ENCODE peak calls at places on chromosomes 11 and 22, in six cellular contexts. L is caudate nucleus, M is T-cell, F is B cell, A is prostate gland, O is foreskin keratinocyte. T is an unnamed sample.

GRCh38 chr22:38314992-38315800 is 2.0 kb downstream of the CSNK1E start:
- DNase-seq in L (no peak), A (peak; percentile 29), M (no peak), O (peak; percentile 26), F (peak; percentile 54), T (peak; percentile 47)

GRCh38 chr11:132824642-132825041 is 707.7 kb downstream of the OPCML start:
- DNase-seq in O (no peak), F (no peak), L (no peak), M (no peak), A (no peak), T (no peak)

GRCh38 chr11:61254403-61255025 is 13.5 kb downstream of the PGA5 start:
- DNase-seq in L (peak; percentile 9), F (peak; percentile 48), M (peak; percentile 29), A (peak; percentile 44), O (no peak), T (no peak)

GRCh38 chr22:47029244-47030001 is 267.0 kb downstream of the TBC1D22A start:
- DNase-seq in F (no peak), M (no peak), O (no peak), A (no peak), L (no peak), T (no peak)

GRCh38 chr11:124538019-124538418 is 5.4 kb downstream of the OR8B12 start:
- DNase-seq in M (no peak), L (no peak), O (no peak), F (no peak), A (no peak), T (no peak)

GRCh38 chr11:44893250-44894216 is 57.1 kb downstream of the TP53I11 start:
- DNase-seq in F (no peak), M (no peak), A (peak; percentile 42), O (no peak), L (no peak), T (no peak)

GRCh38 chr11:65915821-65916251 is 3.0 kb downstream of the C11orf68 start:
- DNase-seq in A (peak; percentile 44), L (no peak), F (no peak), O (peak; percentile 94), M (no peak), T (no peak)

GRCh38 chr11:61477734-61478148 is 30.8 kb upstream of the LRRC10B start:
- DNase-seq in O (no peak), L (no peak), A (peak; percentile 22), M (peak; percentile 28), F (peak; percentile 45), T (no peak)

GRCh38 chr11:130088217-130088616 is 18.5 kb downstream of the APLP2 start:
- DNase-seq in F (no peak), O (no peak), A (no peak), M (no peak), L (no peak), T (no peak)

GRCh38 chr22:22745225-22746060 is 101.0 kb downstream of the GGTLC2 start:
- DNase-seq in A (peak; percentile 14), M (peak; percentile 35), O (no peak), F (peak; percentile 62), L (no peak), T (no peak)

GRCh38 chr11:68328374-68329091 is 16.1 kb downstream of the LRP5 start:
- DNase-seq in M (peak; percentile 30), L (peak; percentile 26), A (no peak), O (no peak), F (no peak), T (peak; percentile 75)

GRCh38 chr22:21568207-21569075 is 927 bp downstream of the UBE2L3 start:
- DNase-seq in F (no peak), A (peak; percentile 13), M (peak; percentile 15), L (no peak), O (no peak), T (no peak)

GRCh38 chr11:109037856-109038780 is 373.2 kb downstream of the DDX10 start:
- DNase-seq in M (no peak), O (peak; percentile 76), A (no peak), L (no peak), F (no peak), T (no peak)

GRCh38 chr11:6703247-6704063 is 20.3 kb upstream of the MRPL17 start:
- DNase-seq in O (peak; percentile 60), M (peak; percentile 13), A (peak; percentile 48), F (peak; percentile 48), L (no peak), T (peak; percentile 42)

GRCh38 chr22:20203142-20204099 is 52.6 kb upstream of the CCDC188 start:
- DNase-seq in L (no peak), A (no peak), F (no peak), M (no peak), O (no peak), T (no peak)

GRCh38 chr22:19060356-19061009 is 61.7 kb downstream of the DGCR2 start:
- DNase-seq in O (peak; percentile 54), M (no peak), L (no peak), F (no peak), A (peak; percentile 50), T (no peak)

GRCh38 chr22:32617883-32618282 is 143.3 kb downstream of the FBXO7 start:
- DNase-seq in M (no peak), L (no peak), A (peak; percentile 36), O (no peak), F (no peak), T (no peak)

GRCh38 chr11:1151366-1152315 is 6.1 kb upstream of the MUC5AC start:
- DNase-seq in L (no peak), F (no peak), O (no peak), A (no peak), M (no peak), T (no peak)

GRCh38 chr11:76642341-76642740 is 28.2 kb downstream of the LRRC32 start:
- DNase-seq in L (no peak), A (no peak), F (peak; percentile 64), O (no peak), M (no peak), T (no peak)

GRCh38 chr11:120704256-120704750 is 192.8 kb downstream of the GRIK4 start:
- DNase-seq in O (no peak), M (no peak), L (no peak), A (no peak), F (no peak), T (no peak)

GRCh38 chr11:82980292-82980691 is 78.8 kb downstream of the DDIAS start:
- DNase-seq in L (no peak), M (no peak), F (no peak), A (no peak), O (peak; percentile 95), T (no peak)

GRCh38 chr11:130315354-130315970 is 745 bp upstream of the ZBTB44 start:
- DNase-seq in F (peak; percentile 47), L (peak; percentile 25), O (no peak), M (peak; percentile 41), A (peak; percentile 14), T (peak; percentile 74)

GRCh38 chr11:110467556-110467955 is 37.8 kb downstream of the FDX1 start:
- DNase-seq in L (no peak), A (no peak), F (no peak), O (no peak), M (no peak), T (no peak)

GRCh38 chr11:118640332-118641154 is 33.1 kb downstream of the PHLDB1 start:
- DNase-seq in M (no peak), L (no peak), A (no peak), O (no peak), F (no peak), T (no peak)

GRCh38 chr11:93143800-93144199 is 54.0 kb downstream of the SLC36A4 start:
- DNase-seq in F (no peak), L (no peak), M (no peak), A (no peak), O (no peak), T (no peak)

GRCh38 chr11:134407321-134407828 is 4.7 kb downstream of the B3GAT1 start:
- DNase-seq in O (no peak), F (no peak), A (no peak), M (no peak), L (no peak), T (no peak)

GRCh38 chr11:44860346-44860745 is 90.3 kb downstream of the TP53I11 start:
- DNase-seq in M (no peak), A (no peak), O (no peak), L (no peak), F (no peak), T (no peak)

GRCh38 chr22:26169312-26170111 is at the start of gene SEZ6L:
- DNase-seq in A (no peak), L (no peak), F (no peak), O (no peak), M (no peak), T (no peak)

GRCh38 chr11:10233581-10233980 is 60.4 kb downstream of the SBF2 start:
- DNase-seq in F (no peak), L (no peak), A (no peak), M (no peak), O (peak; percentile 87), T (no peak)

GRCh38 chr11:11894486-11894885 is 52.7 kb downstream of the USP47 start:
- DNase-seq in A (no peak), F (no peak), O (no peak), L (no peak), M (no peak), T (no peak)

GRCh38 chr11:12840871-12841516 is 166.8 kb downstream of the TEAD1 start:
- DNase-seq in F (no peak), O (no peak), L (no peak), M (no peak), A (no peak), T (no peak)

GRCh38 chr22:36323855-36324331 is 63.9 kb downstream of the MYH9 start:
- DNase-seq in L (no peak), M (no peak), A (no peak), F (no peak), O (no peak), T (no peak)

GRCh38 chr22:41992496-41992895 is 6.1 kb upstream of the WBP2NL start:
- DNase-seq in A (no peak), M (no peak), O (no peak), F (no peak), L (no peak), T (no peak)